ENCODE peak calls at places on chromosome 12, in eight cellular contexts. One of them, this sample, is unnamed.

GRCh38 chr12:124927325-124928094 is 13.1 kb upstream of the UBC start:
- DNase-seq in heart left ventricle: peak
- DNase-seq in GM12891: no peak
- DNase-seq in spleen: peak
- DNase-seq in right lobe of liver: peak
- DNase-seq in GM12892: peak
- DNase-seq in adrenal gland: peak
- DNase-seq in transverse colon: peak
- DNase-seq in this sample: no peak

GRCh38 chr12:106855221-106855758 is 80.8 kb downstream of the RIC8B start:
- DNase-seq in heart left ventricle: no peak
- DNase-seq in right lobe of liver: no peak
- DNase-seq in spleen: no peak
- DNase-seq in GM12892: no peak
- DNase-seq in transverse colon: no peak
- DNase-seq in adrenal gland: no peak
- DNase-seq in GM12891: no peak
- DNase-seq in this sample: no peak

GRCh38 chr12:89678225-89678624 is 30.4 kb downstream of the ATP2B1 start:
- DNase-seq in transverse colon: no peak
- DNase-seq in spleen: no peak
- DNase-seq in adrenal gland: no peak
- DNase-seq in right lobe of liver: no peak
- DNase-seq in GM12892: no peak
- DNase-seq in GM12891: no peak
- DNase-seq in heart left ventricle: no peak
- DNase-seq in this sample: no peak

GRCh38 chr12:28172434-28173030 is 17.7 kb upstream of the CCDC91 start:
- DNase-seq in heart left ventricle: no peak
- DNase-seq in GM12891: no peak
- DNase-seq in GM12892: no peak
- DNase-seq in transverse colon: peak
- DNase-seq in adrenal gland: no peak
- DNase-seq in spleen: no peak
- DNase-seq in right lobe of liver: no peak
- DNase-seq in this sample: peak

GRCh38 chr12:71057330-71057729 is 100.5 kb downstream of the TSPAN8 start:
- DNase-seq in spleen: no peak
- DNase-seq in transverse colon: no peak
- DNase-seq in right lobe of liver: no peak
- DNase-seq in adrenal gland: no peak
- DNase-seq in heart left ventricle: no peak
- DNase-seq in GM12892: no peak
- DNase-seq in GM12891: no peak
- DNase-seq in this sample: no peak

GRCh38 chr12:1886396-1887008 is 31.9 kb downstream of the CACNA2D4 start:
- DNase-seq in heart left ventricle: no peak
- DNase-seq in adrenal gland: no peak
- DNase-seq in spleen: no peak
- DNase-seq in transverse colon: no peak
- DNase-seq in GM12892: no peak
- DNase-seq in right lobe of liver: no peak
- DNase-seq in GM12891: no peak
- DNase-seq in this sample: no peak

GRCh38 chr12:70823182-70823976 is 97.2 kb downstream of the PTPRR start:
- DNase-seq in adrenal gland: no peak
- DNase-seq in right lobe of liver: no peak
- DNase-seq in heart left ventricle: no peak
- DNase-seq in spleen: no peak
- DNase-seq in transverse colon: no peak
- DNase-seq in GM12891: no peak
- DNase-seq in GM12892: no peak
- DNase-seq in this sample: no peak

GRCh38 chr12:62613092-62613491 is 146.5 kb downstream of the MON2 start:
- DNase-seq in spleen: no peak
- DNase-seq in adrenal gland: no peak
- DNase-seq in heart left ventricle: no peak
- DNase-seq in GM12892: no peak
- DNase-seq in GM12891: no peak
- DNase-seq in transverse colon: no peak
- DNase-seq in right lobe of liver: no peak
- DNase-seq in this sample: no peak

GRCh38 chr12:59115526-59115925 is 195.2 kb upstream of the LRIG3 start:
- DNase-seq in right lobe of liver: no peak
- DNase-seq in GM12891: no peak
- DNase-seq in heart left ventricle: no peak
- DNase-seq in spleen: no peak
- DNase-seq in transverse colon: no peak
- DNase-seq in GM12892: no peak
- DNase-seq in adrenal gland: no peak
- DNase-seq in this sample: no peak

GRCh38 chr12:128930591-128930990 is 77.3 kb downstream of the GLT1D1 start:
- DNase-seq in GM12891: no peak
- DNase-seq in transverse colon: no peak
- DNase-seq in spleen: no peak
- DNase-seq in GM12892: no peak
- DNase-seq in heart left ventricle: no peak
- DNase-seq in right lobe of liver: no peak
- DNase-seq in adrenal gland: no peak
- DNase-seq in this sample: no peak

GRCh38 chr12:9095322-9095721 is 20.4 kb downstream of the A2M start:
- DNase-seq in heart left ventricle: no peak
- DNase-seq in spleen: no peak
- DNase-seq in right lobe of liver: no peak
- DNase-seq in GM12891: no peak
- DNase-seq in GM12892: no peak
- DNase-seq in adrenal gland: no peak
- DNase-seq in transverse colon: no peak
- DNase-seq in this sample: no peak

GRCh38 chr12:71872999-71873398 is 33.4 kb downstream of the TBC1D15 start:
- DNase-seq in right lobe of liver: no peak
- DNase-seq in transverse colon: no peak
- DNase-seq in adrenal gland: no peak
- DNase-seq in GM12891: no peak
- DNase-seq in GM12892: no peak
- DNase-seq in heart left ventricle: no peak
- DNase-seq in spleen: no peak
- DNase-seq in this sample: no peak

GRCh38 chr12:96047621-96048211 is 12.3 kb upstream of the LTA4H start:
- DNase-seq in transverse colon: peak
- DNase-seq in adrenal gland: peak
- DNase-seq in GM12891: no peak
- DNase-seq in right lobe of liver: no peak
- DNase-seq in spleen: no peak
- DNase-seq in GM12892: no peak
- DNase-seq in heart left ventricle: no peak
- DNase-seq in this sample: no peak

GRCh38 chr12:31594681-31595080 is 3.7 kb upstream of the DENND5B start:
- DNase-seq in right lobe of liver: no peak
- DNase-seq in adrenal gland: no peak
- DNase-seq in heart left ventricle: no peak
- DNase-seq in GM12892: no peak
- DNase-seq in spleen: no peak
- DNase-seq in transverse colon: no peak
- DNase-seq in GM12891: no peak
- DNase-seq in this sample: no peak

GRCh38 chr12:100566887-100567637 is 6.4 kb upstream of the GAS2L3 start:
- DNase-seq in GM12891: peak
- DNase-seq in adrenal gland: peak
- DNase-seq in right lobe of liver: no peak
- DNase-seq in GM12892: peak
- DNase-seq in heart left ventricle: no peak
- DNase-seq in transverse colon: no peak
- DNase-seq in spleen: no peak
- DNase-seq in this sample: no peak

GRCh38 chr12:93434305-93434704 is 7.4 kb downstream of the UBE2N start:
- DNase-seq in GM12891: no peak
- DNase-seq in heart left ventricle: no peak
- DNase-seq in spleen: no peak
- DNase-seq in transverse colon: no peak
- DNase-seq in right lobe of liver: no peak
- DNase-seq in adrenal gland: no peak
- DNase-seq in GM12892: no peak
- DNase-seq in this sample: no peak

GRCh38 chr12:94140556-94140955 is 7.8 kb upstream of the PLXNC1 start:
- DNase-seq in heart left ventricle: peak
- DNase-seq in right lobe of liver: no peak
- DNase-seq in GM12891: peak
- DNase-seq in GM12892: peak
- DNase-seq in adrenal gland: no peak
- DNase-seq in transverse colon: peak
- DNase-seq in spleen: peak
- DNase-seq in this sample: no peak

GRCh38 chr12:29116414-29116813 is 32.7 kb upstream of the FAR2 start:
- DNase-seq in heart left ventricle: no peak
- DNase-seq in spleen: no peak
- DNase-seq in right lobe of liver: no peak
- DNase-seq in transverse colon: no peak
- DNase-seq in GM12891: no peak
- DNase-seq in adrenal gland: no peak
- DNase-seq in GM12892: no peak
- DNase-seq in this sample: no peak

GRCh38 chr12:67705394-67706370 is 57.1 kb downstream of the DYRK2 start:
- DNase-seq in spleen: no peak
- DNase-seq in adrenal gland: no peak
- DNase-seq in right lobe of liver: no peak
- DNase-seq in heart left ventricle: no peak
- DNase-seq in GM12891: no peak
- DNase-seq in transverse colon: no peak
- DNase-seq in GM12892: no peak
- DNase-seq in this sample: no peak

GRCh38 chr12:107277850-107278249 is 184.5 kb upstream of the CRY1 start:
- DNase-seq in transverse colon: no peak
- DNase-seq in spleen: no peak
- DNase-seq in GM12891: no peak
- DNase-seq in heart left ventricle: no peak
- DNase-seq in GM12892: no peak
- DNase-seq in right lobe of liver: no peak
- DNase-seq in adrenal gland: no peak
- DNase-seq in this sample: peak

GRCh38 chr12:47818701-47819543 is 781 bp downstream of the HDAC7 start:
- DNase-seq in right lobe of liver: peak
- DNase-seq in adrenal gland: peak
- DNase-seq in GM12891: no peak
- DNase-seq in spleen: peak
- DNase-seq in heart left ventricle: peak
- DNase-seq in GM12892: peak
- DNase-seq in transverse colon: peak
- DNase-seq in this sample: peak

GRCh38 chr12:30134229-30134628 is 350.5 kb upstream of the TMTC1 start:
- DNase-seq in transverse colon: no peak
- DNase-seq in GM12892: no peak
- DNase-seq in GM12891: no peak
- DNase-seq in right lobe of liver: no peak
- DNase-seq in adrenal gland: no peak
- DNase-seq in heart left ventricle: no peak
- DNase-seq in spleen: no peak
- DNase-seq in this sample: no peak

GRCh38 chr12:79547735-79548347 is 142.9 kb downstream of the PAWR start:
- DNase-seq in transverse colon: peak
- DNase-seq in right lobe of liver: no peak
- DNase-seq in adrenal gland: peak
- DNase-seq in heart left ventricle: no peak
- DNase-seq in GM12892: no peak
- DNase-seq in spleen: no peak
- DNase-seq in GM12891: no peak
- DNase-seq in this sample: peak
- TF ChIP-seq POLR2A in transverse colon: no peak
- TF ChIP-seq POLR2A in right lobe of liver: peak
- TF ChIP-seq POLR2A in adrenal gland: no peak
- TF ChIP-seq POLR2A in heart left ventricle: no peak
- TF ChIP-seq POLR2A in GM12892: no peak
- TF ChIP-seq POLR2A in spleen: no peak
- TF ChIP-seq POLR2A in GM12891: no peak
- TF ChIP-seq POLR2A in this sample: no peak

DNA sequence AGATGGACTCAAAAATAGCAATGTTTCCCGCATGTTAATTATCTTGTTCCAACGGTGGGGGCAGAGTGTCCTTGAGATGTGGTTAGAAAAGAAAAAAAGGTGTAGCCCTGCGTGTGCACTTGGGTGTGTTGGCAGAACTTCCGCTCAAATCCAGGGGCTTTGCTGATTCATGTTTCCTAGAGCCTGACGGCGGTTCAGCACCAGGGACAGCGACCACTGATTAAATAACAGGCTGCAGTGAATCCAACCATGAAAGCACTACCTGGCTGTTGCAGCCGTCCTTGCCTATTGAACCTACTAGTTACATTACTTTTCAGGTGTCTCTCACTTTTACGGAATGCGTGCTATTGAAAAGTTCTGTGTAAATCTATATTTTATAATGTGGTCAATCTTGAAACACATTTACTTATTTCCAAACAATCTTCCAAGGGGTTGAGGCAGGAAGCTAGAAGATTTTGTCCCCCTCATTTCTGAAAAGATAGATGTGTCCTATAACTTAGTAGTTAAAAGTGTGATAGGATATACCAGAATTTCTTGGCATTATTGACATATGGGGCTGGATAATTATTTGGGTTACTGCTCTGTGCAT is 80.0 kb downstream of the SRRM4 start:
- DNase-seq in transverse colon: peak
- DNase-seq in GM12892: no peak
- DNase-seq in adrenal gland: peak
- DNase-seq in right lobe of liver: peak
- DNase-seq in GM12891: no peak
- DNase-seq in spleen: no peak
- DNase-seq in heart left ventricle: no peak
- DNase-seq in this sample: no peak
- TF ChIP-seq POLR2A in transverse colon: no peak
- TF ChIP-seq POLR2A in GM12892: no peak
- TF ChIP-seq POLR2A in adrenal gland: no peak
- TF ChIP-seq POLR2A in right lobe of liver: no peak
- TF ChIP-seq POLR2A in GM12891: no peak
- TF ChIP-seq POLR2A in spleen: no peak
- TF ChIP-seq POLR2A in heart left ventricle: no peak
- TF ChIP-seq POLR2A in this sample: no peak

GRCh38 chr12:46364777-46365580 is 7.6 kb downstream of the SLC38A2 start:
- DNase-seq in spleen: no peak
- DNase-seq in adrenal gland: peak
- DNase-seq in right lobe of liver: no peak
- DNase-seq in heart left ventricle: no peak
- DNase-seq in transverse colon: peak
- DNase-seq in GM12892: no peak
- DNase-seq in GM12891: no peak
- DNase-seq in this sample: no peak
- TF ChIP-seq POLR2A in spleen: no peak
- TF ChIP-seq POLR2A in adrenal gland: no peak
- TF ChIP-seq POLR2A in right lobe of liver: no peak
- TF ChIP-seq POLR2A in heart left ventricle: no peak
- TF ChIP-seq POLR2A in transverse colon: no peak
- TF ChIP-seq POLR2A in GM12892: no peak
- TF ChIP-seq POLR2A in GM12891: no peak
- TF ChIP-seq POLR2A in this sample: no peak

DNA sequence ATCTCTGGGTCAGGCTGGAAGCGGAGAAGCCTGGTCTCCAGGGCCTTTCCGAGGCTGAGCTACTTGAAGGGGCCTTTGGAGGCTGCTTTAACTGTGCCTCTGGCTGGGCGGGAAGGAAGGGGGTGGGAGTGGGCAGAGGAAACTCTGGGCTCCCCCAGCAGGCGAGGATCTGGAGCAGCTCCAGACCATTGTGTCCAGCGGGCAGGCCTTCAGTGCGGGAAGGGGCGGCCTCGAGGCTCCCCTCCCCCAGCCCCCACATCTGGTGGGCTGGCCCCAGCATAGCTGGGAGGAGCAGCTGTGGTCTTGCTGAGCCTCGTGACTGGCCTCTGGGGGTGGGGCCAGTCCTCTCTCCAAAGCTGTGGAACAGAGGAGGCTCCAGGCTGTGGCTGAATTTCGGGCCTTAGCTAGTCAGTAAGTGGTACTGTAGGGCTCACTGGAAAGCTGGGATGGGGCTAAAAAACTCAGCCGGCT is 3.4 kb downstream of the TAMALIN start:
- DNase-seq in heart left ventricle: peak
- DNase-seq in GM12891: no peak
- DNase-seq in spleen: peak
- DNase-seq in transverse colon: peak
- DNase-seq in GM12892: no peak
- DNase-seq in adrenal gland: peak
- DNase-seq in right lobe of liver: peak
- DNase-seq in this sample: no peak
- TF ChIP-seq POLR2A in heart left ventricle: peak
- TF ChIP-seq POLR2A in GM12891: no peak
- TF ChIP-seq POLR2A in spleen: no peak
- TF ChIP-seq POLR2A in transverse colon: peak
- TF ChIP-seq POLR2A in GM12892: no peak
- TF ChIP-seq POLR2A in adrenal gland: peak
- TF ChIP-seq POLR2A in right lobe of liver: no peak
- TF ChIP-seq POLR2A in this sample: no peak